ENCODE peak calls at places on chromosomes 7 and 10, in five cellular contexts. Y is choroid plexus epithelial cell; H is epithelial cell of prostate; J is stimulated activated CD4-positive, alpha-beta T cell treated with anti-CD3 and anti-CD28 coated beads, Interleukin-2, amount 100 ng/mL, for 4 hours; B is kidney tubule cell. E is an unnamed sample.

GRCh38 chr7:112013262-112013661 is 192.9 kb downstream of the DOCK4 start:
- DNase-seq in B (no peak), Y (no peak), J (no peak), H (no peak), E (no peak)

GRCh38 chr10:91824076-91824475 is 25.9 kb downstream of the TNKS2 start:
- DNase-seq in J (no peak), H (no peak), Y (no peak), B (no peak), E (no peak)

GRCh38 chr7:128170461-128170860 is 70.6 kb upstream of the LEP start:
- DNase-seq in Y (no peak), B (no peak), J (no peak), H (no peak), E (no peak)

GRCh38 chr7:21425290-21425689 is 2.6 kb upstream of the SP4 start:
- DNase-seq in B (no peak), J (no peak), Y (no peak), H (no peak), E (no peak)

GRCh38 chr7:84083846-84084245 is 110.7 kb downstream of the SEMA3A start:
- DNase-seq in H (no peak), B (no peak), Y (no peak), J (no peak), E (no peak)

GRCh38 chr7:24503511-24503910 is 69.7 kb upstream of the PALS2 start:
- DNase-seq in B (no peak), Y (no peak), J (no peak), H (no peak), E (peak)

GRCh38 chr7:65233409-65234034 is 140.1 kb upstream of the ZNF92 start:
- DNase-seq in B (peak), Y (no peak), H (no peak), J (no peak), E (no peak)

GRCh38 chr7:14321947-14322346 is 332.5 kb upstream of the ETV1 start:
- DNase-seq in Y (no peak), J (no peak), B (peak), H (no peak), E (no peak)

GRCh38 chr7:4085937-4086691 is 596.0 kb upstream of the FOXK1 start:
- DNase-seq in J (no peak), B (no peak), H (no peak), Y (no peak), E (no peak)

GRCh38 chr7:137986252-137987010 is 15.5 kb downstream of the CREB3L2 start:
- DNase-seq in J (no peak), Y (peak), B (peak), H (no peak), E (no peak)

GRCh38 chr7:41272664-41273063 is 430.2 kb downstream of the INHBA start:
- DNase-seq in H (no peak), J (no peak), B (no peak), Y (no peak), E (no peak)

GRCh38 chr10:124870854-124871425 is 69.3 kb downstream of the ABRAXAS2 start:
- DNase-seq in H (no peak), J (no peak), Y (no peak), B (no peak), E (no peak)

GRCh38 chr10:28991738-28992270 is 297.1 kb upstream of the LYZL1 start:
- DNase-seq in Y (peak), H (no peak), B (peak), J (no peak), E (peak)

GRCh38 chr7:154584352-154585252 is 418.3 kb downstream of the PAXIP1 start:
- DNase-seq in Y (no peak), H (no peak), B (no peak), J (no peak), E (peak)

GRCh38 chr7:128454808-128455555 is 696 bp upstream of the HILPDA start:
- DNase-seq in Y (peak), H (no peak), B (no peak), J (no peak), E (no peak)

GRCh38 chr7:4960363-4960762 is 1.4 kb upstream of the MMD2 start:
- DNase-seq in Y (no peak), J (no peak), H (no peak), B (no peak), E (no peak)

GRCh38 chr7:79612027-79612426 is 158.6 kb upstream of the MAGI2 start:
- DNase-seq in H (no peak), B (no peak), J (no peak), Y (no peak), E (peak)

GRCh38 chr7:100247152-100247757 is 27.5 kb downstream of the PVRIG start:
- DNase-seq in B (peak), H (peak), Y (peak), J (no peak), E (peak)

GRCh38 chr10:6269953-6270867 is 67.5 kb downstream of the PFKFB3 start:
- DNase-seq in H (no peak), J (peak), Y (no peak), B (peak), E (no peak)

GRCh38 chr10:70295321-70295720 is 11.5 kb upstream of the NPFFR1 start:
- DNase-seq in Y (no peak), B (peak), H (no peak), J (no peak), E (no peak)

GRCh38 chr10:16967000-16967865 is 150.0 kb upstream of the RSU1 start:
- DNase-seq in B (peak), H (no peak), Y (peak), J (no peak), E (peak)

GRCh38 chr7:117068511-117069155 is 115.3 kb downstream of the ST7 start:
- DNase-seq in B (no peak), H (no peak), J (no peak), Y (no peak), E (peak)

GRCh38 chr10:123836418-123837145 is 55.0 kb downstream of the CPXM2 start:
- DNase-seq in H (no peak), Y (no peak), B (no peak), J (no peak), E (no peak)

GRCh38 chr7:22082886-22083710 is 137.4 kb upstream of the CDCA7L start:
- DNase-seq in Y (peak), J (peak), H (no peak), B (peak), E (peak)

GRCh38 chr7:112001089-112001826 is 204.9 kb downstream of the DOCK4 start:
- DNase-seq in B (peak), J (no peak), Y (peak), H (peak), E (peak)

GRCh38 chr10:99571816-99572215 is 39.1 kb downstream of the NKX2-3 start:
- DNase-seq in B (no peak), J (no peak), H (no peak), Y (no peak), E (no peak)

GRCh38 chr10:126331101-126331500 is 57.2 kb downstream of the ADAM12 start:
- DNase-seq in J (no peak), B (peak), Y (peak), H (no peak), E (peak)

E was measured in astrocyte of the hippocampus.